ENCODE peak calls at places on chromosomes 3 and 15, in five cellular contexts. R, J, U, E and P are unnamed samples.

GRCh38 chr15:50181206-50181982 is 602 bp upstream of the SLC27A2 start:
- DNase-seq in J (no peak), U (no peak), R (no peak), E (no peak), P (no peak)

GRCh38 chr15:83288381-83288801 is 3.9 kb upstream of the BNC1 start:
- DNase-seq in R (no peak), U (no peak), J (no peak), E (peak), P (no peak)

GRCh38 chr3:6105187-6105586 is 755.7 kb upstream of the GRM7 start:
- DNase-seq in E (no peak), R (no peak), J (no peak), U (no peak), P (no peak)

GRCh38 chr3:133494469-133494868 is 79.0 kb upstream of the CDV3 start:
- DNase-seq in U (no peak), J (peak), R (no peak), E (no peak), P (no peak)

GRCh38 chr3:139917226-139917785 is 17.7 kb upstream of the CLSTN2 start:
- DNase-seq in R (no peak), J (no peak), U (no peak), E (no peak), P (no peak)

GRCh38 chr15:66411190-66411589 is 24.5 kb downstream of the MAP2K1 start:
- DNase-seq in U (no peak), J (no peak), E (no peak), R (no peak), P (no peak)

GRCh38 chr15:44536298-44536961 is 517 bp upstream of the EIF3J start:
- DNase-seq in U (no peak), R (peak), E (peak), J (peak), P (peak)

GRCh38 chr3:194536883-194537637 is 50.3 kb upstream of the ATP13A3 start:
- DNase-seq in R (no peak), E (peak), J (no peak), U (no peak), P (no peak)

GRCh38 chr15:95988574-95988887 is 342.0 kb upstream of the NR2F2 start:
- DNase-seq in E (peak), U (peak), J (peak), R (no peak), P (no peak)

GRCh38 chr3:48697952-48698351 is 12.2 kb upstream of the NCKIPSD start:
- DNase-seq in E (no peak), J (no peak), R (no peak), U (no peak), P (no peak)

GRCh38 chr3:18585019-18585968 is 160.2 kb upstream of the SATB1 start:
- DNase-seq in E (no peak), J (no peak), U (no peak), R (no peak), P (no peak)

GRCh38 chr15:64443747-64444621 is 16.4 kb upstream of the ZNF609 start:
- DNase-seq in R (peak), U (peak), E (peak), J (peak), P (no peak)

GRCh38 chr15:70853855-70854668 is at the start of gene LARP6:
- DNase-seq in E (peak), J (no peak), R (no peak), U (peak), P (no peak)

GRCh38 chr15:70856177-70856883 is 2.4 kb upstream of the LARP6 start:
- DNase-seq in R (no peak), U (no peak), J (peak), E (no peak), P (no peak)

GRCh38 chr15:70853270-70853854 is 595 bp downstream of the LARP6 start:
- DNase-seq in J (peak), U (peak), R (no peak), E (peak), P (no peak)

GRCh38 chr15:70855764-70856163 is 1.8 kb upstream of the LARP6 start:
- DNase-seq in E (no peak), U (peak), R (no peak), J (no peak), P (no peak)

DNA sequence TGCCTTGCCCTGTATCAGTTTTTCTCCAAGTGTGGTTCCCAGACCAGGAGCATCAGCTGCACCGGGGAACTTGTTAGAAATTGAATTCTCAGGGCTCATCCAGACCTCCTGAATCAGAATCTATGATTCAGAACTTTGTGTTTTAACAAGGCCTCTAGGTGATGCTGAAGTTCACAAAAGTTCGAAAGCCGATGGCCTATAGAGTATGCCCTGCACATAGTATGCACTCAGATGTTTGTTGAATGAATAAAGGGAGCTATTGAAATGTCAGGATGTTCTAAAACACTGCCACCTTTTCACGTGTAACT is 666 bp upstream of the LARP6 start:
- DNase-seq in E (no peak), J (peak), U (peak), R (no peak), P (no peak)
- H3K4me3 ChIP-seq in E (peak), J (peak), U (peak), R (peak), P (peak)

GRCh38 chr3:171387047-171387446 is 73.2 kb downstream of the TNIK start:
- DNase-seq in E (no peak), U (no peak), J (no peak), R (no peak), P (no peak)

GRCh38 chr3:171383206-171384018 is 76.8 kb downstream of the TNIK start:
- DNase-seq in E (no peak), U (peak), J (peak), R (peak), P (no peak)

GRCh38 chr3:171384101-171384891 is 75.9 kb downstream of the TNIK start:
- DNase-seq in U (no peak), R (no peak), J (no peak), E (no peak), P (no peak)

GRCh38 chr3:171388537-171388936 is 71.7 kb downstream of the TNIK start:
- DNase-seq in E (no peak), R (no peak), U (no peak), J (no peak), P (no peak)

GRCh38 chr3:171385086-171385485 is 75.1 kb downstream of the TNIK start:
- DNase-seq in R (no peak), J (no peak), E (no peak), U (no peak), P (no peak)
- H3K4me3 ChIP-seq in R (no peak), J (no peak), E (no peak), U (no peak), P (no peak)

DNA sequence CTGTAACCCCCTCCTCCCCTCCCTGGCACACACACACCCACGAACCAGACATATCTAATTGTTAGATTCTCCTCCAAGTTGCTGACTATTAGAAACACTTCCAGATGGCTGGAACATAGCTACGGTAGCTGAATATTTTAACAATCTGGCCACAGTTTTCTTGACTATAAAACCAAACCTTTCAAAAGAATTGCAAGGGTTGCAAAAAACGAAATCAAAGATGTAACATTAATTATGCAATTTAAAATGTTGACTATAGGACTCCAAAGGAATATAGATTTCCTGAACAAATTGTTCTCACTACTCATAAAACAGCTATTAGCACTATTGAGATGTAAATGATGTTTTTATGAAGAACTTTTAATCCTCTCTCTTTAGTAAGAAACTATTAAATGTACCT is 154.4 kb downstream of the CHL1 start:
- DNase-seq in J (no peak), U (no peak), E (no peak), R (no peak), P (no peak)
- H3K4me3 ChIP-seq in J (no peak), U (no peak), E (no peak), R (no peak), P (no peak)

GRCh38 chr3:184602406-184603155 is 41.0 kb downstream of the EPHB3 start:
- DNase-seq in U (no peak), R (no peak), E (peak), J (no peak), P (no peak)
- H3K4me3 ChIP-seq in U (no peak), R (no peak), E (no peak), J (no peak), P (no peak)